ENCODE peak calls at places on chromosome 6, in six cellular contexts. D is EH; E is AG20443; H is activated T-cell treated with anti-CD3 and anti-CD28 coated beads, Interleukin-2, amount 50 U/mL, for 72 hours; Z is cardiac fibroblast; L is smooth muscle cell of the brain vasculature. W is an unnamed sample.

GRCh38 chr6:13248549-13248948 is 79.8 kb downstream of the TBC1D7 start:
- DNase-seq in D (no peak), E (no peak), H (no peak), Z (no peak), L (no peak), W (no peak)

GRCh38 chr6:70310063-70310694 is 7.3 kb upstream of the COL9A1 start:
- DNase-seq in D (peak; percentile 43), E (no peak), H (no peak), Z (peak; percentile 75), L (peak; percentile 13), W (peak; percentile 55)

GRCh38 chr6:132934496-132934895 is 120.1 kb downstream of the RPS12 start:
- DNase-seq in D (no peak), E (peak; percentile 13), H (no peak), Z (no peak), L (no peak), W (no peak)

GRCh38 chr6:5660772-5661171 is 346.0 kb downstream of the NRN1 start:
- DNase-seq in D (no peak), E (no peak), H (no peak), Z (no peak), L (no peak), W (no peak)

GRCh38 chr6:43878823-43879495 is 108.9 kb downstream of the VEGFA start:
- DNase-seq in D (peak; percentile 29), E (no peak), H (no peak), Z (no peak), L (no peak), W (no peak)

GRCh38 chr6:112218563-112218962 is 35.8 kb downstream of the LAMA4 start:
- DNase-seq in D (no peak), E (peak; percentile 16), H (no peak), Z (peak; percentile 51), L (no peak), W (no peak)

GRCh38 chr6:33896391-33897192 is 92.8 kb upstream of the MLN start:
- DNase-seq in D (peak; percentile 75), E (peak; percentile 68), H (peak; percentile 31), Z (peak; percentile 20), L (no peak), W (no peak)

GRCh38 chr6:89161326-89162046 is 15.6 kb downstream of the PM20D2 start:
- DNase-seq in D (no peak), E (no peak), H (no peak), Z (no peak), L (no peak), W (no peak)

GRCh38 chr6:71079707-71080106 is 122.8 kb upstream of the B3GAT2 start:
- DNase-seq in D (peak; percentile 29), E (no peak), H (no peak), Z (peak; percentile 67), L (no peak), W (no peak)

GRCh38 chr6:68876792-68877493 is 241.9 kb downstream of the ADGRB3 start:
- DNase-seq in D (peak; percentile 7), E (peak; percentile 11), H (no peak), Z (peak; percentile 51), L (no peak), W (no peak)

GRCh38 chr6:41732601-41733348 is 2.6 kb downstream of the TFEB start:
- DNase-seq in D (no peak), E (no peak), H (peak; percentile 62), Z (peak; percentile 18), L (no peak), W (no peak)

GRCh38 chr6:68776382-68776781 is 141.3 kb downstream of the ADGRB3 start:
- DNase-seq in D (no peak), E (no peak), H (no peak), Z (no peak), L (no peak), W (no peak)

GRCh38 chr6:116268589-116269293 is 11.0 kb downstream of the TSPYL1 start:
- DNase-seq in D (peak; percentile 85), E (peak; percentile 56), H (no peak), Z (peak; percentile 90), L (peak; percentile 55), W (peak; percentile 89)

GRCh38 chr6:40542175-40542764 is 44.9 kb downstream of the LRFN2 start:
- DNase-seq in D (no peak), E (no peak), H (no peak), Z (no peak), L (no peak), W (no peak)

GRCh38 chr6:117521785-117522502 is 39.5 kb downstream of the DCBLD1 start:
- DNase-seq in D (peak; percentile 32), E (no peak), H (no peak), Z (peak; percentile 76), L (no peak), W (no peak)

GRCh38 chr6:38593419-38593818 is 46.3 kb downstream of the BTBD9 start:
- DNase-seq in D (no peak), E (no peak), H (no peak), Z (peak; percentile 55), L (no peak), W (no peak)

GRCh38 chr6:143183735-143184134 is 123.0 kb downstream of the AIG1 start:
- DNase-seq in D (no peak), E (no peak), H (no peak), Z (no peak), L (no peak), W (no peak)

GRCh38 chr6:157228421-157229218 is 94.7 kb downstream of the TMEM242 start:
- DNase-seq in D (no peak), E (no peak), H (no peak), Z (no peak), L (no peak), W (no peak)

GRCh38 chr6:14706378-14706929 is 539.4 kb upstream of the JARID2 start:
- DNase-seq in D (peak; percentile 99), E (peak; percentile 93), H (peak; percentile 89), Z (peak; percentile 99), L (peak; percentile 77), W (no peak)

GRCh38 chr6:150263765-150264415 is 104.9 kb upstream of the IYD start:
- DNase-seq in D (no peak), E (no peak), H (peak; percentile 45), Z (no peak), L (no peak), W (no peak)

GRCh38 chr6:142478117-142478516 is 176.3 kb downstream of the ADGRG6 start:
- DNase-seq in D (peak; percentile 69), E (peak; percentile 29), H (no peak), Z (peak; percentile 65), L (no peak), W (no peak)

GRCh38 chr6:169112483-169113320 is 140.9 kb downstream of the THBS2 start:
- DNase-seq in D (no peak), E (no peak), H (peak; percentile 4), Z (no peak), L (no peak), W (no peak)